ENCODE peak calls at places on chromosomes 5 and 9, in eight cellular contexts. One of them, this sample, is unnamed.

GRCh38 chr9:87684627-87685204 is 41.2 kb upstream of the CTSL start:
- DNase-seq in vagina: peak; percentile 71
- DNase-seq in stomach: peak; percentile 59
- DNase-seq in SK-N-SH: peak; percentile 77
- DNase-seq in Panc1: no peak
- DNase-seq in GM23338: peak; percentile 83
- DNase-seq in H1: peak; percentile 84
- DNase-seq in transverse colon: peak; percentile 72
- DNase-seq in this sample: no peak

GRCh38 chr5:132639706-132640130 is 18.3 kb upstream of the IL13 start:
- DNase-seq in vagina: no peak
- DNase-seq in stomach: no peak
- DNase-seq in SK-N-SH: no peak
- DNase-seq in Panc1: no peak
- DNase-seq in GM23338: no peak
- DNase-seq in H1: no peak
- DNase-seq in transverse colon: no peak
- DNase-seq in this sample: no peak

GRCh38 chr5:78547171-78547570 is 101.4 kb downstream of the LHFPL2 start:
- DNase-seq in vagina: no peak
- DNase-seq in stomach: no peak
- DNase-seq in SK-N-SH: no peak
- DNase-seq in Panc1: no peak
- DNase-seq in GM23338: no peak
- DNase-seq in H1: no peak
- DNase-seq in transverse colon: no peak
- DNase-seq in this sample: no peak

GRCh38 chr5:10724799-10725507 is 36.1 kb downstream of the DAP start:
- DNase-seq in vagina: no peak
- DNase-seq in stomach: peak; percentile 63
- DNase-seq in SK-N-SH: peak; percentile 39
- DNase-seq in Panc1: peak; percentile 88
- DNase-seq in GM23338: peak; percentile 54
- DNase-seq in H1: no peak
- DNase-seq in transverse colon: peak; percentile 26
- DNase-seq in this sample: no peak

GRCh38 chr5:135887447-135887864 is 8.2 kb downstream of the IL9 start:
- DNase-seq in vagina: no peak
- DNase-seq in stomach: peak; percentile 57
- DNase-seq in SK-N-SH: peak; percentile 78
- DNase-seq in Panc1: peak; percentile 50
- DNase-seq in GM23338: peak; percentile 89
- DNase-seq in H1: peak; percentile 80
- DNase-seq in transverse colon: peak; percentile 69
- DNase-seq in this sample: peak; percentile 8

GRCh38 chr5:33888582-33888981 is 3.2 kb downstream of the ADAMTS12 start:
- DNase-seq in vagina: no peak
- DNase-seq in stomach: no peak
- DNase-seq in SK-N-SH: no peak
- DNase-seq in Panc1: no peak
- DNase-seq in GM23338: no peak
- DNase-seq in H1: no peak
- DNase-seq in transverse colon: no peak
- DNase-seq in this sample: no peak

GRCh38 chr9:6779417-6780241 is 21.9 kb downstream of the KDM4C start:
- DNase-seq in vagina: no peak
- DNase-seq in stomach: no peak
- DNase-seq in SK-N-SH: peak; percentile 64
- DNase-seq in Panc1: no peak
- DNase-seq in GM23338: no peak
- DNase-seq in H1: no peak
- DNase-seq in transverse colon: peak; percentile 13
- DNase-seq in this sample: no peak

GRCh38 chr5:151555760-151556576 is 35.2 kb downstream of the FAT2 start:
- DNase-seq in vagina: no peak
- DNase-seq in stomach: no peak
- DNase-seq in SK-N-SH: no peak
- DNase-seq in Panc1: no peak
- DNase-seq in GM23338: no peak
- DNase-seq in H1: no peak
- DNase-seq in transverse colon: no peak
- DNase-seq in this sample: no peak

GRCh38 chr9:128552744-128553221 is 396 bp downstream of the SPTAN1 start:
- DNase-seq in vagina: no peak
- DNase-seq in stomach: peak; percentile 49
- DNase-seq in SK-N-SH: peak; percentile 80
- DNase-seq in Panc1: no peak
- DNase-seq in GM23338: peak; percentile 61
- DNase-seq in H1: peak; percentile 68
- DNase-seq in transverse colon: peak; percentile 69
- DNase-seq in this sample: no peak

GRCh38 chr9:15249042-15249818 is 57.8 kb downstream of the TTC39B start:
- DNase-seq in vagina: no peak
- DNase-seq in stomach: no peak
- DNase-seq in SK-N-SH: no peak
- DNase-seq in Panc1: no peak
- DNase-seq in GM23338: peak; percentile 38
- DNase-seq in H1: no peak
- DNase-seq in transverse colon: no peak
- DNase-seq in this sample: no peak

GRCh38 chr5:83513081-83513480 is 41.5 kb downstream of the VCAN start:
- DNase-seq in vagina: no peak
- DNase-seq in stomach: no peak
- DNase-seq in SK-N-SH: no peak
- DNase-seq in Panc1: no peak
- DNase-seq in GM23338: no peak
- DNase-seq in H1: no peak
- DNase-seq in transverse colon: no peak
- DNase-seq in this sample: no peak

GRCh38 chr5:134594336-134594735 is 38.3 kb downstream of the SAR1B start:
- DNase-seq in vagina: no peak
- DNase-seq in stomach: no peak
- DNase-seq in SK-N-SH: no peak
- DNase-seq in Panc1: no peak
- DNase-seq in GM23338: no peak
- DNase-seq in H1: no peak
- DNase-seq in transverse colon: no peak
- DNase-seq in this sample: no peak

GRCh38 chr5:159061186-159061796 is 38.4 kb downstream of the EBF1 start:
- DNase-seq in vagina: no peak
- DNase-seq in stomach: no peak
- DNase-seq in SK-N-SH: peak; percentile 41
- DNase-seq in Panc1: no peak
- DNase-seq in GM23338: no peak
- DNase-seq in H1: no peak
- DNase-seq in transverse colon: no peak
- DNase-seq in this sample: no peak

GRCh38 chr9:128927731-128928411 is 7.1 kb downstream of the PHYHD1 start:
- DNase-seq in vagina: no peak
- DNase-seq in stomach: peak; percentile 67
- DNase-seq in SK-N-SH: peak; percentile 85
- DNase-seq in Panc1: no peak
- DNase-seq in GM23338: peak; percentile 88
- DNase-seq in H1: peak; percentile 84
- DNase-seq in transverse colon: peak; percentile 54
- DNase-seq in this sample: no peak

GRCh38 chr5:40381676-40382363 is 297.9 kb upstream of the PTGER4 start:
- DNase-seq in vagina: no peak
- DNase-seq in stomach: no peak
- DNase-seq in SK-N-SH: no peak
- DNase-seq in Panc1: peak; percentile 85
- DNase-seq in GM23338: no peak
- DNase-seq in H1: no peak
- DNase-seq in transverse colon: no peak
- DNase-seq in this sample: no peak

GRCh38 chr5:178750230-178750629 is 19.8 kb upstream of the ZNF354A start:
- DNase-seq in vagina: no peak
- DNase-seq in stomach: no peak
- DNase-seq in SK-N-SH: no peak
- DNase-seq in Panc1: no peak
- DNase-seq in GM23338: no peak
- DNase-seq in H1: no peak
- DNase-seq in transverse colon: no peak
- DNase-seq in this sample: no peak

GRCh38 chr5:171891150-171891549 is 105.5 kb downstream of the SMIM23 start:
- DNase-seq in vagina: no peak
- DNase-seq in stomach: no peak
- DNase-seq in SK-N-SH: no peak
- DNase-seq in Panc1: no peak
- DNase-seq in GM23338: no peak
- DNase-seq in H1: no peak
- DNase-seq in transverse colon: no peak
- DNase-seq in this sample: no peak

GRCh38 chr5:123964916-123965315 is 452.9 kb downstream of the CSNK1G3 start:
- DNase-seq in vagina: no peak
- DNase-seq in stomach: no peak
- DNase-seq in SK-N-SH: no peak
- DNase-seq in Panc1: no peak
- DNase-seq in GM23338: no peak
- DNase-seq in H1: no peak
- DNase-seq in transverse colon: no peak
- DNase-seq in this sample: no peak

GRCh38 chr5:173880306-173880985 is 7.7 kb upstream of the CPEB4 start:
- DNase-seq in vagina: no peak
- DNase-seq in stomach: no peak
- DNase-seq in SK-N-SH: no peak
- DNase-seq in Panc1: no peak
- DNase-seq in GM23338: no peak
- DNase-seq in H1: no peak
- DNase-seq in transverse colon: no peak
- DNase-seq in this sample: no peak

GRCh38 chr5:40551706-40552557 is 127.8 kb upstream of the PTGER4 start:
- DNase-seq in vagina: no peak
- DNase-seq in stomach: no peak
- DNase-seq in SK-N-SH: no peak
- DNase-seq in Panc1: peak; percentile 95
- DNase-seq in GM23338: no peak
- DNase-seq in H1: no peak
- DNase-seq in transverse colon: no peak
- DNase-seq in this sample: no peak

GRCh38 chr9:37293664-37294524 is 128.6 kb upstream of the GRHPR start:
- DNase-seq in vagina: no peak
- DNase-seq in stomach: no peak
- DNase-seq in SK-N-SH: peak; percentile 36
- DNase-seq in Panc1: no peak
- DNase-seq in GM23338: no peak
- DNase-seq in H1: no peak
- DNase-seq in transverse colon: no peak
- DNase-seq in this sample: peak; percentile 97

GRCh38 chr5:80128129-80128528 is 93.0 kb downstream of the THBS4 start:
- DNase-seq in vagina: no peak
- DNase-seq in stomach: no peak
- DNase-seq in SK-N-SH: peak; percentile 36
- DNase-seq in Panc1: no peak
- DNase-seq in GM23338: peak; percentile 53
- DNase-seq in H1: no peak
- DNase-seq in transverse colon: no peak
- DNase-seq in this sample: peak; percentile 69

GRCh38 chr9:79570449-79571308 is 1.1 kb upstream of the TLE4 start:
- DNase-seq in vagina: no peak
- DNase-seq in stomach: peak; percentile 36
- DNase-seq in SK-N-SH: peak; percentile 71
- DNase-seq in Panc1: no peak
- DNase-seq in GM23338: peak; percentile 89
- DNase-seq in H1: peak; percentile 80
- DNase-seq in transverse colon: peak; percentile 47
- DNase-seq in this sample: no peak

GRCh38 chr5:158977642-158978041 is 122.1 kb downstream of the EBF1 start:
- DNase-seq in vagina: no peak
- DNase-seq in stomach: no peak
- DNase-seq in SK-N-SH: no peak
- DNase-seq in Panc1: no peak
- DNase-seq in GM23338: no peak
- DNase-seq in H1: no peak
- DNase-seq in transverse colon: no peak
- DNase-seq in this sample: no peak

GRCh38 chr5:147397616-147398015 is 112.3 kb downstream of the DPYSL3 start:
- DNase-seq in vagina: no peak
- DNase-seq in stomach: no peak
- DNase-seq in SK-N-SH: no peak
- DNase-seq in Panc1: no peak
- DNase-seq in GM23338: peak; percentile 67
- DNase-seq in H1: no peak
- DNase-seq in transverse colon: no peak
- DNase-seq in this sample: no peak
- H3K36me3 ChIP-seq in vagina: peaks cover 36% of the 10 kb centered on the region
- H3K36me3 ChIP-seq in stomach: peaks cover 63% of the 10 kb centered on the region
- H3K36me3 ChIP-seq in SK-N-SH: peaks cover 91% of the 10 kb centered on the region
- H3K36me3 ChIP-seq in Panc1: no peaks in the 10 kb centered on the region
- H3K36me3 ChIP-seq in GM23338: peaks cover 78% of the 10 kb centered on the region
- H3K36me3 ChIP-seq in H1: peaks cover 60% of the 10 kb centered on the region
- H3K36me3 ChIP-seq in transverse colon: no peaks in the 10 kb centered on the region
- H3K36me3 ChIP-seq in this sample: peaks cover 42% of the 10 kb centered on the region

GRCh38 chr5:27318701-27319100 is 280.3 kb upstream of the CDH9 start:
- DNase-seq in vagina: no peak
- DNase-seq in stomach: no peak
- DNase-seq in SK-N-SH: no peak
- DNase-seq in Panc1: no peak
- DNase-seq in GM23338: no peak
- DNase-seq in H1: no peak
- DNase-seq in transverse colon: no peak
- DNase-seq in this sample: no peak
- TF ChIP-seq POLR2AphosphoS5 in vagina: no peak
- TF ChIP-seq POLR2AphosphoS5 in stomach: no peak
- TF ChIP-seq POLR2AphosphoS5 in SK-N-SH: no peak
- TF ChIP-seq POLR2AphosphoS5 in Panc1: no peak
- TF ChIP-seq POLR2AphosphoS5 in GM23338: no peak
- TF ChIP-seq POLR2AphosphoS5 in H1: no peak
- TF ChIP-seq POLR2AphosphoS5 in transverse colon: no peak
- TF ChIP-seq POLR2AphosphoS5 in this sample: no peak

DNA sequence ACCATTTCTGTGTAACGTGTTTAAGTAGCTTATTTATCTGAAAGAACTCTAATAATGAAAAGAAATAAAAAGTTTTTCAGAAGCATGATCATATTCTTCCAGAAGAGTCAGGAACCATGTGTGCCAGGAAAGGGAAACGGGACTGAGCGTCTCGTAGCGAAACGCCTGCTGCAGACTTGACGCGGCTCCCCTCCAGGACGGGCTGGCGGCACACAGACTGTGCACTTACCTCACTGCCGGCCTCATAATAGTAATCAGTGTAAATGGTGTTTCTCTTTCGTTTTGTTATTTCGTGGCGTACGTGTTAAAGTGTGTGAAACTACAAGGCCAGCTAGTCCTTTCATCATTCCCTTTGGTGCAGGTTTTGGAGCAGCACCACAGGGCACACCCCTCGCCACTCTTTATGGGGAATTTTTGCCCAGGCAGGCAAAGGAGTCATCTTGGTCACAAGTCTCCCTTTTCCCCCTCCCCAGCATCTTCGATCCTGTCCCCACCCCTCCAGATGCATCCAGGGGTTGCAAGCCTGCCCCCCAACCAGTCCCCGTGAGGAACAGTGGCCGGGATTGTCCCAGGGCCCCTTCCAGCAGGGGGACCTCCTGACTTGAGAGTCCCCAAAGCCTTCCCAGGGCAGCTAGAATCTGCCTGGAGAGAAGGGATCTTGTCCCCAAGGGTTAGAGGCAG is 233.1 kb downstream of the FANCC start:
- DNase-seq in vagina: no peak
- DNase-seq in stomach: no peak
- DNase-seq in SK-N-SH: no peak
- DNase-seq in Panc1: no peak
- DNase-seq in GM23338: no peak
- DNase-seq in H1: no peak
- DNase-seq in transverse colon: no peak
- DNase-seq in this sample: no peak
- H3K36me3 ChIP-seq in vagina: peaks cover 59% of the 10 kb centered on the region
- H3K36me3 ChIP-seq in stomach: peaks cover 86% of the 10 kb centered on the region
- H3K36me3 ChIP-seq in SK-N-SH: peaks cover 85% of the 10 kb centered on the region
- H3K36me3 ChIP-seq in Panc1: no peaks in the 10 kb centered on the region
- H3K36me3 ChIP-seq in GM23338: no peaks in the 10 kb centered on the region
- H3K36me3 ChIP-seq in H1: no peaks in the 10 kb centered on the region
- H3K36me3 ChIP-seq in transverse colon: peaks cover 28% of the 10 kb centered on the region
- H3K36me3 ChIP-seq in this sample: no peaks in the 10 kb centered on the region

GRCh38 chr9:123338710-123339665 is 17.0 kb upstream of the CRB2 start:
- DNase-seq in vagina: no peak
- DNase-seq in stomach: peak; percentile 35
- DNase-seq in SK-N-SH: no peak
- DNase-seq in Panc1: no peak
- DNase-seq in GM23338: no peak
- DNase-seq in H1: no peak
- DNase-seq in transverse colon: peak; percentile 68
- DNase-seq in this sample: no peak
- TF ChIP-seq POLR2AphosphoS5 in vagina: no peak
- TF ChIP-seq POLR2AphosphoS5 in stomach: no peak
- TF ChIP-seq POLR2AphosphoS5 in SK-N-SH: no peak
- TF ChIP-seq POLR2AphosphoS5 in Panc1: no peak
- TF ChIP-seq POLR2AphosphoS5 in GM23338: no peak
- TF ChIP-seq POLR2AphosphoS5 in H1: no peak
- TF ChIP-seq POLR2AphosphoS5 in transverse colon: no peak
- TF ChIP-seq POLR2AphosphoS5 in this sample: no peak

This sample was measured in SK-N-MC.